ENCODE peak calls at places on chromosomes 13 and 19, in ten cellular contexts. U is AG09309; V is chondrocyte; E is fibroblast of lung; N is stimulated activated CD4-positive, alpha-beta T cell treated with anti-CD3 and anti-CD28 coated beads, TNF-alpha, amount 100 ng/mL, for 24 hours; W is NCI-H2171; A is right lobe of liver; K is Peyer's patch; C is NCI-H1092 treated with DMSO at 0.1 percent for 48 hours; P is left ventricle myocardium inferior. I is an unnamed sample.

GRCh38 chr13:94950303-94950702 is 238.0 kb upstream of the SOX21 start:
- DNase-seq in U (no peak), V (no peak), E (peak; percentile 17), N (no peak), W (no peak), A (no peak), K (no peak), C (no peak), P (no peak), I (no peak)

GRCh38 chr19:3855321-3855720 is 13.5 kb downstream of the ZFR2 start:
- DNase-seq in U (no peak), V (no peak), E (no peak), N (no peak), W (no peak), A (no peak), K (peak; percentile 76), C (no peak), P (no peak), I (no peak)

GRCh38 chr13:109644069-109644750 is 142.2 kb downstream of the IRS2 start:
- DNase-seq in U (no peak), V (no peak), E (no peak), N (no peak), W (no peak), A (no peak), K (no peak), C (no peak), P (no peak), I (no peak)

GRCh38 chr13:24063281-24063851 is 97.2 kb upstream of the SPATA13 start:
- DNase-seq in U (no peak), V (no peak), E (no peak), N (no peak), W (no peak), A (no peak), K (no peak), C (peak; percentile 87), P (peak; percentile 38), I (peak; percentile 76)

GRCh38 chr19:31727536-31727935 is 378.3 kb upstream of the TSHZ3 start:
- DNase-seq in U (no peak), V (no peak), E (no peak), N (no peak), W (no peak), A (no peak), K (no peak), C (no peak), P (no peak), I (no peak)

GRCh38 chr13:88097541-88097940 is 426.4 kb downstream of the SLITRK5 start:
- DNase-seq in U (no peak), V (no peak), E (no peak), N (no peak), W (no peak), A (no peak), K (no peak), C (no peak), P (no peak), I (no peak)

GRCh38 chr13:74187564-74187963 is 53.4 kb upstream of the KLF12 start:
- DNase-seq in U (no peak), V (no peak), E (peak; percentile 10), N (no peak), W (no peak), A (peak; percentile 17), K (no peak), C (no peak), P (no peak), I (no peak)

GRCh38 chr13:52723181-52723580 is 16.4 kb downstream of the CNMD start:
- DNase-seq in U (no peak), V (no peak), E (no peak), N (no peak), W (no peak), A (no peak), K (no peak), C (no peak), P (no peak), I (no peak)

GRCh38 chr19:48946789-48947542 is 7.7 kb upstream of the BAX start:
- DNase-seq in U (no peak), V (no peak), E (no peak), N (no peak), W (no peak), A (no peak), K (no peak), C (no peak), P (no peak), I (no peak)

GRCh38 chr13:51803422-51804294 is at the start of gene DHRS12:
- DNase-seq in U (no peak), V (no peak), E (peak; percentile 68), N (peak; percentile 70), W (peak; percentile 92), A (peak; percentile 93), K (peak; percentile 94), C (peak; percentile 69), P (peak; percentile 93), I (peak; percentile 96)

GRCh38 chr13:106083620-106084350 is 451.7 kb downstream of the EFNB2 start:
- DNase-seq in U (no peak), V (no peak), E (peak; percentile 59), N (no peak), W (no peak), A (no peak), K (no peak), C (peak; percentile 4), P (no peak), I (peak; percentile 23)

GRCh38 chr19:54551950-54552912 is 21.4 kb upstream of the LILRA2 start:
- DNase-seq in U (no peak), V (no peak), E (no peak), N (no peak), W (no peak), A (peak; percentile 45), K (no peak), C (no peak), P (peak; percentile 28), I (peak; percentile 52)